ENCODE peak calls at places on chromosomes 12 and 14, in ten cellular contexts. N is GM12878, J is cardiac muscle cell, Z is ovary, B is left ventricle myocardium inferior, D is lung, O is lower lobe of right lung, X is astrocyte of the spinal cord, C is A549, G is GM23338. W is an unnamed sample.

GRCh38 chr12:89571481-89572190 is 45.8 kb upstream of the POC1B start:
- DNase-seq in N (no peak), J (peak), Z (no peak), B (no peak), D (no peak), O (no peak), X (peak), C (no peak), G (no peak), W (peak)

GRCh38 chr12:124445826-124446225 is 121.6 kb downstream of the NCOR2 start:
- DNase-seq in N (no peak), J (no peak), Z (no peak), B (no peak), D (no peak), O (peak), X (no peak), C (no peak), G (no peak), W (no peak)

GRCh38 chr14:68571928-68572525 is 220.8 kb downstream of the ZFP36L1 start:
- DNase-seq in N (no peak), J (no peak), Z (no peak), B (no peak), D (no peak), O (no peak), X (no peak), C (no peak), G (no peak), W (no peak)

GRCh38 chr12:107459649-107460048 is 225.9 kb upstream of the PWP1 start:
- DNase-seq in N (no peak), J (no peak), Z (no peak), B (no peak), D (no peak), O (no peak), X (no peak), C (no peak), G (no peak), W (no peak)

GRCh38 chr12:89840162-89840922 is 131.7 kb upstream of the ATP2B1 start:
- DNase-seq in N (no peak), J (peak), Z (no peak), B (no peak), D (no peak), O (no peak), X (no peak), C (no peak), G (no peak), W (peak)

GRCh38 chr14:52596320-52596719 is 43.7 kb downstream of the GPR137C start:
- DNase-seq in N (no peak), J (no peak), Z (no peak), B (no peak), D (no peak), O (no peak), X (no peak), C (no peak), G (peak), W (no peak)

GRCh38 chr12:68823711-68824110 is 15.7 kb downstream of the MDM2 start:
- DNase-seq in N (no peak), J (peak), Z (no peak), B (no peak), D (no peak), O (no peak), X (peak), C (no peak), G (no peak), W (no peak)

GRCh38 chr14:55099741-55100140 is 29.3 kb upstream of the LGALS3 start:
- DNase-seq in N (no peak), J (peak), Z (no peak), B (no peak), D (no peak), O (no peak), X (no peak), C (no peak), G (no peak), W (no peak)

GRCh38 chr14:95507701-95508103 is 8.7 kb downstream of the SYNE3 start:
- DNase-seq in N (no peak), J (peak), Z (no peak), B (no peak), D (no peak), O (no peak), X (peak), C (no peak), G (no peak), W (no peak)

GRCh38 chr12:96036765-96037455 is 1.5 kb upstream of the LTA4H start:
- DNase-seq in N (no peak), J (no peak), Z (no peak), B (no peak), D (no peak), O (no peak), X (peak), C (no peak), G (no peak), W (no peak)

GRCh38 chr14:64761441-64762043 is 57.3 kb downstream of the PLEKHG3 start:
- DNase-seq in N (no peak), J (no peak), Z (peak), B (no peak), D (no peak), O (peak), X (peak), C (no peak), G (no peak), W (no peak)

GRCh38 chr12:52741378-52742195 is 35.6 kb downstream of the KRT76 start:
- DNase-seq in N (no peak), J (peak), Z (peak), B (peak), D (peak), O (peak), X (peak), C (peak), G (peak), W (peak)

GRCh38 chr14:85221832-85222231 is 308.1 kb upstream of the FLRT2 start:
- DNase-seq in N (no peak), J (no peak), Z (no peak), B (no peak), D (no peak), O (no peak), X (no peak), C (no peak), G (no peak), W (no peak)

GRCh38 chr12:25463521-25463920 is 89.6 kb downstream of the LMNTD1 start:
- DNase-seq in N (no peak), J (no peak), Z (no peak), B (no peak), D (no peak), O (no peak), X (no peak), C (no peak), G (no peak), W (no peak)

GRCh38 chr12:84585996-84586395 is 326.6 kb downstream of the SLC6A15 start:
- DNase-seq in N (no peak), J (no peak), Z (no peak), B (no peak), D (no peak), O (no peak), X (no peak), C (no peak), G (no peak), W (peak)

GRCh38 chr12:111645433-111645832 is 40.3 kb downstream of the BRAP start:
- DNase-seq in N (no peak), J (no peak), Z (no peak), B (no peak), D (peak), O (peak), X (peak), C (peak), G (no peak), W (no peak)

GRCh38 chr14:50020799-50021198 is 95.6 kb downstream of the VCPKMT start:
- DNase-seq in N (no peak), J (peak), Z (no peak), B (no peak), D (no peak), O (no peak), X (no peak), C (no peak), G (no peak), W (no peak)

GRCh38 chr12:48615681-48616080 is 45.8 kb upstream of the LALBA start:
- DNase-seq in N (no peak), J (peak), Z (no peak), B (no peak), D (no peak), O (no peak), X (no peak), C (no peak), G (no peak), W (no peak)

GRCh38 chr12:63967358-63967757 is 122.9 kb downstream of the SRGAP1 start:
- DNase-seq in N (no peak), J (peak), Z (no peak), B (no peak), D (no peak), O (no peak), X (peak), C (no peak), G (no peak), W (no peak)

GRCh38 chr12:51836833-51837184 is 11.7 kb downstream of the FIGNL2 start:
- DNase-seq in N (no peak), J (no peak), Z (no peak), B (no peak), D (no peak), O (no peak), X (no peak), C (no peak), G (no peak), W (no peak)

GRCh38 chr14:77607741-77608302 is 8.6 kb downstream of the SPTLC2 start:
- DNase-seq in N (no peak), J (no peak), Z (no peak), B (no peak), D (no peak), O (no peak), X (no peak), C (no peak), G (peak), W (no peak)

GRCh38 chr12:31931796-31932715 is 27.2 kb upstream of the RESF1 start:
- DNase-seq in N (no peak), J (no peak), Z (no peak), B (no peak), D (no peak), O (no peak), X (no peak), C (peak), G (peak), W (no peak)

GRCh38 chr12:25591132-25591531 is 38.0 kb upstream of the LMNTD1 start:
- DNase-seq in N (no peak), J (peak), Z (no peak), B (no peak), D (no peak), O (no peak), X (no peak), C (peak), G (peak), W (no peak)

GRCh38 chr12:44589697-44590096 is 286.4 kb downstream of the NELL2 start:
- DNase-seq in N (no peak), J (no peak), Z (no peak), B (no peak), D (no peak), O (no peak), X (no peak), C (no peak), G (no peak), W (no peak)

GRCh38 chr14:105335735-105336476 is 21.4 kb downstream of the PACS2 start:
- DNase-seq in N (no peak), J (no peak), Z (no peak), B (peak), D (no peak), O (peak), X (no peak), C (no peak), G (no peak), W (no peak)

GRCh38 chr14:61609143-61609851 is 86.0 kb upstream of the HIF1A start:
- DNase-seq in N (no peak), J (peak), Z (no peak), B (no peak), D (no peak), O (no peak), X (peak), C (no peak), G (peak), W (no peak)

GRCh38 chr12:92041742-92042141 is 103.9 kb downstream of the BTG1 start:
- DNase-seq in N (no peak), J (no peak), Z (no peak), B (no peak), D (no peak), O (no peak), X (no peak), C (no peak), G (peak), W (no peak)

GRCh38 chr12:11981174-11981733 is 89.5 kb upstream of the BCL2L14 start:
- DNase-seq in N (peak), J (peak), Z (no peak), B (no peak), D (no peak), O (no peak), X (peak), C (no peak), G (no peak), W (no peak)

GRCh38 chr12:102220736-102221135 is 23.1 kb upstream of the PMCH start:
- DNase-seq in N (no peak), J (no peak), Z (no peak), B (no peak), D (no peak), O (no peak), X (no peak), C (no peak), G (no peak), W (no peak)

GRCh38 chr14:54785111-54785777 is 117.4 kb downstream of the GCH1 start:
- DNase-seq in N (no peak), J (no peak), Z (no peak), B (peak), D (no peak), O (no peak), X (no peak), C (no peak), G (no peak), W (no peak)

GRCh38 chr12:131116437-131117117 is 162.9 kb downstream of the ADGRD1 start:
- DNase-seq in N (no peak), J (peak), Z (no peak), B (no peak), D (no peak), O (peak), X (no peak), C (peak), G (peak), W (no peak)

GRCh38 chr12:11580125-11580751 is 69.2 kb upstream of the ETV6 start:
- DNase-seq in N (peak), J (peak), Z (no peak), B (no peak), D (peak), O (peak), X (peak), C (peak), G (no peak), W (peak)

GRCh38 chr14:35140718-35141581 is 18.6 kb downstream of the PRORP start:
- DNase-seq in N (no peak), J (peak), Z (no peak), B (no peak), D (no peak), O (no peak), X (peak), C (no peak), G (peak), W (no peak)

GRCh38 chr12:5456906-5457305 is 25.0 kb downstream of the NTF3 start:
- DNase-seq in N (no peak), J (peak), Z (no peak), B (no peak), D (no peak), O (no peak), X (peak), C (no peak), G (peak), W (peak)

GRCh38 chr14:60327447-60328331 is 78.7 kb downstream of the PPM1A start:
- DNase-seq in N (peak), J (peak), Z (no peak), B (peak), D (no peak), O (peak), X (no peak), C (peak), G (peak), W (no peak)

DNA sequence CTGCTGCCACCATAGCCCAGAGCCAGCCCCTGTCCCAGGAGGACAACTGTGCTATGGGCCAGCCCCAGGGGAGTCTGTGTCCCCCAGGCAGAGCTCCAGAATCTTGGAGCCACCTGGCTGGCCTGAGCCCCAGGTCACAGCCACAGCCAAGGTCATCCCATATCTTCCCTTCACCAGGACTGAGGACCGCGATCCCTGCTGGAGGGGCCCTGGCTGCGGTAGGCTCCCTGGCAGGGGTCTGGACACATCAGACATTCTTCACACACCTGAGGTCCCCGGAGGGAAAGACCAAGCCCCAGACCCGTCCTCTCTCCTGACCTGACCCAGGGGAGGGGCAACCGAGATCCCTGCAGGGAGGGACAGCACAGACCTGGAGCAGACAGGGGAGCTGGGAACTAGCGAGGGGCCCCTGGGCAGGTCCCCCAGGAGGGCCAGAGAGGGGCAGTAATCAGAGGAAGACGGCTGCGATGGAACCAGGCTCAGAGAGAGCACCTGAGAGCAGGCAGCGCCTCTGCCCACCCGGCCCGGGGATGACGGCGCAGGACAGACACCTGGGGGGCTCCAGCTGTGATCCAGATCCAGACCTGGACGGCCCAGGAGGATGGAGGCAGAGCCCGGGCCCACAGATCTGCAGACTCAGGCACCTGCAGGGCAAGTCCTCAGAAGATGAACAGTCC is 103.2 kb upstream of the EIF5 start:
- DNase-seq in N (no peak), J (no peak), Z (no peak), B (no peak), D (no peak), O (no peak), X (no peak), C (no peak), G (no peak), W (no peak)
- H3K4me3 ChIP-seq in N (no peak), J (no peak), Z (no peak), B (no peak), D (no peak), O (no peak), X (no peak), C (no peak), G (no peak), W (no peak)

DNA sequence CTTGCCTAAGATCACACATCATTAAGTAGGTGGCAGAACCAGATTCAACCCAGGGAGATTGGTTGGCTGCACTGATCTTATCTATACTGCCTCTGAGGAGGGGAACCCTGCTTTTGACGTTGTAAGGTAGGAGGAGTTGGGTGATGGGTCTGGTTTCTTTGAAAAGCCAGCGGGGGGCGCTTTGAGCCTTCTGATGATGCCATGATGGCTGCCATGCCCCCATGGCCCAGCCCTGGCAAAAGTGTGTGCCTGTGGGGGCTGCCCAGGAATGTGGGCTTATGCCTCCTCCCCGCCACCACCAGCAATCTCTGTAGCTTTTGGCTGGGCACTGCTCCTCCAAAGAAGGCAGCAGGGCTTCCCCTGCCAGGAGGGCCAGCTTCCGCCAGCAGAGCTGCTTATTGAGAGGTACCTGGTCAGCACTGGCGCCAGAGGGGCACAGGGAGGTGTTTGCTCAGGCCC is 224.3 kb downstream of the SLC41A2 start:
- DNase-seq in N (no peak), J (peak), Z (no peak), B (no peak), D (no peak), O (peak), X (no peak), C (peak), G (peak), W (no peak)
- TF ChIP-seq CTCF in N (peak), J (peak), Z (no peak), B (peak), D (no peak), O (peak), X (no peak), C (no peak), G (peak), W (no peak)

GRCh38 chr12:9667403-9667802 is 2.1 kb upstream of the CLEC2D start:
- DNase-seq in N (peak), J (no peak), Z (no peak), B (no peak), D (no peak), O (no peak), X (no peak), C (no peak), G (no peak), W (no peak)
- H3K4me3 ChIP-seq in N (no peak), J (no peak), Z (no peak), B (no peak), D (no peak), O (no peak), X (no peak), C (no peak), G (no peak), W (no peak)

GRCh38 chr14:104222396-104223036 is 84.1 kb downstream of the KIF26A start:
- DNase-seq in N (no peak), J (no peak), Z (peak), B (no peak), D (no peak), O (peak), X (no peak), C (no peak), G (no peak), W (no peak)

GRCh38 chr14:104223810-104224515 is 85.6 kb downstream of the KIF26A start:
- DNase-seq in N (no peak), J (no peak), Z (no peak), B (no peak), D (no peak), O (peak), X (no peak), C (no peak), G (no peak), W (no peak)

GRCh38 chr14:104226421-104227385 is 88.3 kb downstream of the KIF26A start:
- DNase-seq in N (no peak), J (no peak), Z (no peak), B (no peak), D (no peak), O (peak), X (no peak), C (no peak), G (no peak), W (no peak)

GRCh38 chr14:104223101-104223809 is 84.9 kb downstream of the KIF26A start:
- DNase-seq in N (no peak), J (peak), Z (peak), B (no peak), D (no peak), O (peak), X (no peak), C (no peak), G (peak), W (no peak)

GRCh38 chr14:104224516-104225281 is 86.3 kb downstream of the KIF26A start:
- DNase-seq in N (no peak), J (no peak), Z (peak), B (no peak), D (no peak), O (peak), X (no peak), C (peak), G (peak), W (no peak)
- TF ChIP-seq CTCF in N (peak), J (peak), Z (peak), B (peak), D (no peak), O (peak), X (peak), C (peak), G (peak), W (peak)

GRCh38 chr12:30753233-30753632 is 1.5 kb downstream of the CAPRIN2 start:
- DNase-seq in N (no peak), J (peak), Z (no peak), B (no peak), D (no peak), O (no peak), X (peak), C (peak), G (peak), W (no peak)
- H3K4me3 ChIP-seq in N (peak), J (peak), Z (no peak), B (peak), D (no peak), O (no peak), X (peak), C (peak), G (peak), W (peak)

GRCh38 chr14:25381498-25381897 is 331.6 kb upstream of the STXBP6 start:
- DNase-seq in N (no peak), J (no peak), Z (no peak), B (no peak), D (no peak), O (no peak), X (no peak), C (peak), G (peak), W (no peak)
- TF ChIP-seq CTCF in N (peak), J (no peak), Z (no peak), B (peak), D (no peak), O (no peak), X (peak), C (no peak), G (peak), W (peak)